ENCODE peak calls at places on chromosome 7, in four cellular contexts. I, H, U and B are unnamed samples.

GRCh38 chr7:116588225-116588624 is 63.4 kb downstream of the CAV1 start:
- DNase-seq in I (no peak), U (no peak), H (no peak), B (no peak)

GRCh38 chr7:28369523-28369922 is 42.8 kb upstream of the CREB5 start:
- DNase-seq in H (no peak), U (no peak), I (no peak), B (no peak)

GRCh38 chr7:1961776-1962276 is 270.9 kb downstream of the MAD1L1 start:
- DNase-seq in I (no peak), H (peak; percentile 64), U (no peak), B (no peak)

GRCh38 chr7:1943933-1944618 is 274.0 kb downstream of the ELFN1 start:
- DNase-seq in I (no peak), H (no peak), U (no peak), B (no peak)

GRCh38 chr7:141074162-141074989 is 512 bp downstream of the TMEM178B start:
- DNase-seq in U (no peak), H (no peak), I (peak; percentile 61), B (no peak)

GRCh38 chr7:105354383-105354782 is 34.3 kb downstream of the SRPK2 start:
- DNase-seq in I (no peak), U (no peak), H (no peak), B (no peak)

GRCh38 chr7:38822556-38822955 is 86.4 kb downstream of the VPS41 start:
- DNase-seq in U (no peak), H (no peak), I (no peak), B (peak; percentile 16)

GRCh38 chr7:78673272-78673671 is 780.2 kb downstream of the MAGI2 start:
- DNase-seq in H (no peak), I (no peak), U (no peak), B (no peak)

GRCh38 chr7:13031481-13031880 is 344.0 kb downstream of the ARL4A start:
- DNase-seq in I (no peak), U (peak; percentile 44), H (no peak), B (no peak)
- TF ChIP-seq CREM in I (no peak), U (no peak), H (no peak), B (no peak)

GRCh38 chr7:158740013-158740656 is 35.5 kb upstream of the NCAPG2 start:
- DNase-seq in U (no peak), H (no peak), I (no peak), B (peak; percentile 58)
- TF ChIP-seq CREM in U (no peak), H (no peak), I (no peak), B (no peak)

GRCh38 chr7:123026251-123026650 is 30.8 kb upstream of the TAS2R16 start:
- DNase-seq in U (no peak), H (no peak), I (no peak), B (no peak)

GRCh38 chr7:123024989-123025758 is 29.7 kb upstream of the TAS2R16 start:
- DNase-seq in U (no peak), H (no peak), I (no peak), B (no peak)

GRCh38 chr7:123022576-123022975 is 27.1 kb upstream of the TAS2R16 start:
- DNase-seq in H (no peak), I (no peak), U (no peak), B (no peak)

DNA sequence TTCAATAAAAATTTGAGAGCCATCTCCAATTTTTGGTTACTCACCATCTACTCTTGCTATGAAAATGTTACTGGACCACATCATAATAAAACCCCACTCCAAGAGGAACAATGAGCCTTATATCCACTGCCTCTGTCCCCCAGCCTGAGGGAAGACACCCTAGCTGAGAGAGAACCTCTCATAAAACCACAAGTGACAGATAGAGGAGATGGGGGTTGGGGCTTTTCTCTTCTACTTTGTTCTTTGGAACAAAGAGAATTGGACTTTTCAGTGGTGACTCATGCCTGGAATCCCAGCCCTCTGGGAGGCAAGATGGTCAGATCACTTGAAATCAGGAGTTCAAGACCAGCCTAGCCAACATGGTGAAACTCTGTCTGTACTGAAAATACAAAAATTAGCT is 27.6 kb upstream of the TAS2R16 start:
- DNase-seq in I (no peak), U (no peak), H (no peak), B (no peak)
- TF ChIP-seq CREM in I (no peak), U (no peak), H (no peak), B (no peak)

DNA sequence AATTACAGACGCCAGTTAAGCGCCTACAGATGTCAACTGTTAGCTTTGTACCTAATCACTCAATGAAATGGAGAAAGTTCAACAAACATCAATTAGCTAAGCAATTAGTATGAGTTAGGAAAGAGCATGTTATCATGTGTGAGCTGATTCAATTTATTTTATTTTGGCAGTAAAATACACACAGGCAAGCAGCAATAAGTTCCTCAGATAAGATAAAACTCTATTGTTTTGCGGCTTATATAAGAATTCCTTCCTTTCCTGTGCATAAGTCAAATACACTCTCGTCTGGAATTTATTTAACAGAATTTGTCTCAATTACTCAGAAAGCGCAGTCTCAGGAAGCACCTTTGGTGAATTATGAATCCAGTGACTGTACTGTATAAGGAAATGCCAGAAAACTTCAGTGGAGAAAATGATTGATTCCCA is 427.0 kb upstream of the GALNT17 start:
- DNase-seq in I (no peak), U (no peak), H (no peak), B (no peak)
- TF ChIP-seq CREM in I (no peak), U (no peak), H (no peak), B (no peak)